ENCODE peak calls at places on chromosomes 12 and 14, in six cellular contexts. R is AG04450, F is hepatocyte, I is fibroblast of mammary gland, Z is heart left ventricle, U is epithelial cell of esophagus. O is an unnamed sample.

GRCh38 chr12:24494401-24494800 is 454.5 kb downstream of the BCAT1 start:
- DNase-seq in R (no peak), F (no peak), I (no peak), Z (no peak), U (no peak), O (no peak)

GRCh38 chr12:13911756-13912554 is 69.4 kb downstream of the GRIN2B start:
- DNase-seq in R (no peak), F (no peak), I (no peak), Z (no peak), U (no peak), O (no peak)

GRCh38 chr12:7346571-7347225 is 42.8 kb downstream of the ACSM4 start:
- DNase-seq in R (no peak), F (no peak), I (peak; percentile 47), Z (no peak), U (no peak), O (no peak)

GRCh38 chr14:68230941-68231717 is 411.6 kb downstream of the RAD51B start:
- DNase-seq in R (no peak), F (no peak), I (peak; percentile 66), Z (no peak), U (peak; percentile 46), O (no peak)

GRCh38 chr12:108367436-108367835 is 28.3 kb upstream of the CMKLR1 start:
- DNase-seq in R (no peak), F (no peak), I (peak; percentile 73), Z (no peak), U (no peak), O (no peak)

GRCh38 chr12:26940820-26941219 is 2.5 kb downstream of the FGFR1OP2 start:
- DNase-seq in R (no peak), F (no peak), I (peak; percentile 40), Z (no peak), U (no peak), O (no peak)

GRCh38 chr14:53894456-53894855 is 62.2 kb downstream of the BMP4 start:
- DNase-seq in R (no peak), F (no peak), I (peak; percentile 71), Z (no peak), U (no peak), O (no peak)

GRCh38 chr14:99684356-99684952 is 356 bp downstream of the CYP46A1 start:
- DNase-seq in R (no peak), F (no peak), I (no peak), Z (no peak), U (no peak), O (no peak)

GRCh38 chr14:21987937-21988336 is 314.3 kb upstream of the OR4E1 start:
- DNase-seq in R (no peak), F (peak; percentile 77), I (peak; percentile 32), Z (no peak), U (peak; percentile 47), O (no peak)

DNA sequence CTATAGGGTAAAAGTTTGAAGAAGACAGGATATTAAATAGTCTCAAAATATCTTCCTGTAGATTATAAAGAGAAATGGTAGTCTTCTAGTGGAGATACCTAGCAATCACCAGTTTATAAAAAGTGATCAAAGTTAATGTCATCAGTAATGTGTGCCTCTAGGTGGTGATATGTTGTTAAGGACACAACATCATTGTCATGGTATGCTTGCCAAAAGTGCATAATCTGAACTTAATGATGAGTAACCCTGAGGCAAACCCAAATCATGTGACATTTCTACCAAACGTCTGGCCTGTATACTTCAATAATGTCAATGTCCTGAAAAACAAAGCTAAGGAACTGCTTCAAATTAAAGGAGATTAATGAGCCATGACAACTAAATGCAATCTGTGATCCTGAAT is 214.7 kb downstream of the PHLDA1 start:
- DNase-seq in R (no peak), F (no peak), I (peak; percentile 95), Z (no peak), U (peak; percentile 75), O (peak; percentile 58)
- TF ChIP-seq CTCF in R (no peak), F (no peak), I (peak; percentile 24), Z (no peak), U (no peak), O (peak; percentile 68)

GRCh38 chr14:57461777-57462320 is 31.8 kb downstream of the CCDC198 start:
- DNase-seq in R (no peak), F (peak; percentile 38), I (no peak), Z (no peak), U (peak; percentile 25), O (no peak)
- H3K4me3 ChIP-seq in R (no peak overlapping the region), F (no peak overlapping the region), I (no peak overlapping the region), Z (no peak overlapping the region), U (no peak overlapping the region), O (no peak overlapping the region)

GRCh38 chr12:80195737-80196136 is 96.4 kb downstream of the OTOGL start:
- DNase-seq in R (no peak), F (no peak), I (no peak), Z (no peak), U (peak; percentile 39), O (no peak)

GRCh38 chr12:80195143-80195726 is 95.9 kb downstream of the OTOGL start:
- DNase-seq in R (peak; percentile 61), F (peak; percentile 76), I (peak; percentile 75), Z (no peak), U (peak; percentile 71), O (peak; percentile 34)

GRCh38 chr12:80201908-80202307 is 102.6 kb downstream of the OTOGL start:
- DNase-seq in R (no peak), F (no peak), I (no peak), Z (no peak), U (no peak), O (no peak)

GRCh38 chr12:80196419-80196818 is 97.1 kb downstream of the OTOGL start:
- DNase-seq in R (no peak), F (no peak), I (no peak), Z (no peak), U (no peak), O (no peak)

GRCh38 chr12:80200414-80200813 is 101.1 kb downstream of the OTOGL start:
- DNase-seq in R (no peak), F (no peak), I (no peak), Z (no peak), U (no peak), O (no peak)
- TF ChIP-seq CTCF in R (no peak), F (no peak), I (no peak), Z (no peak), U (no peak), O (peak; percentile 2)

GRCh38 chr14:74610866-74611671 is 968 bp downstream of the LTBP2 start:
- DNase-seq in R (no peak), F (no peak), I (peak; percentile 45), Z (no peak), U (no peak), O (no peak)
- H3K4me3 ChIP-seq in R (peak overlapping the region; percentile 75), F (no peak overlapping the region), I (peak overlapping the region; percentile 64), Z (peak overlapping the region; percentile 65), U (peak overlapping the region; percentile 56), O (no peak overlapping the region)

DNA sequence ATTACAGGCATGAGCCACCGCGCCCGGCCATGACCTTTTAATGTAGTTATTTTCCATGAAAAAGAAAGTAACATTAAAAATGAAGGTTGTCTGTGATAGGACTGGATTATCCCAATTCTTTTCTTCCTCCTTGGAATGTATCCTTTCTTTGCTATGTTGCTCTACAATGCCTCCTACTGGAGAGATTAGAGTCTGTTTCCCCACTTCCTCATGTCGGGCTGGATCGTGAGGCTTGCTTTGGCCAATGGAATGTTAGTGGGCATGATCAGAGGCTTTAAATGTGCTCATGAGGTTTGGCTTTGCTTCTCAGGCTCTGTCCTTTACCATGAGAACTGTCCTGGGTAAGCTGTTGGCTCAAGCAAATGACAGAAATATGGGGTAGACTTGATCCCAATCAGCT is 34.7 kb upstream of the SOCS2 start:
- DNase-seq in R (no peak), F (no peak), I (no peak), Z (no peak), U (no peak), O (no peak)
- TF ChIP-seq CTCF in R (no peak), F (no peak), I (peak; percentile 33), Z (no peak), U (no peak), O (no peak)